ENCODE peak calls at places on chromosomes 5 and 9, in eight cellular contexts. P is fibroblast of lung, B is GM06990, V is body of pancreas, A is NB4, H is PC-3, G is Panc1, D is heart right ventricle. N is an unnamed sample.

GRCh38 chr5:151002250-151002649 is 18.1 kb upstream of the GPX3 start:
- DNase-seq in A (peak), V (no peak), P (peak), H (peak), D (peak), G (no peak), B (no peak), N (peak)

GRCh38 chr5:80959768-80960442 is at the start of gene RASGRF2:
- DNase-seq in A (no peak), V (no peak), G (no peak), P (peak), D (peak), B (no peak), H (no peak), N (peak)

GRCh38 chr5:77558266-77558665 is 66.2 kb upstream of the WDR41 start:
- DNase-seq in H (no peak), P (no peak), A (no peak), B (no peak), D (peak), G (no peak), V (no peak), N (no peak)

GRCh38 chr9:93193373-93193725 is 9.4 kb downstream of the WNK2 start:
- DNase-seq in B (no peak), P (no peak), V (peak), H (no peak), G (no peak), D (no peak), A (no peak), N (no peak)

GRCh38 chr9:88932766-88933165 is 58.5 kb upstream of the S1PR3 start:
- DNase-seq in V (no peak), D (no peak), H (no peak), A (no peak), P (no peak), B (no peak), G (no peak), N (no peak)

GRCh38 chr9:7058539-7058938 is 300.8 kb downstream of the KDM4C start:
- DNase-seq in G (no peak), B (no peak), V (no peak), D (no peak), P (peak), A (no peak), H (no peak), N (no peak)

GRCh38 chr5:102296229-102296817 is at the start of gene SLCO4C1:
- DNase-seq in D (peak), H (no peak), P (peak), A (peak), B (peak), V (peak), G (peak), N (peak)

GRCh38 chr9:105908069-105908468 is 213.7 kb downstream of the TMEM38B start:
- DNase-seq in P (no peak), D (no peak), A (no peak), G (no peak), B (no peak), V (no peak), H (peak), N (no peak)

GRCh38 chr5:127695336-127695735 is 7.9 kb upstream of the CCDC192 start:
- DNase-seq in B (no peak), A (no peak), V (no peak), P (no peak), H (no peak), G (no peak), D (no peak), N (no peak)

GRCh38 chr5:111945535-111945934 is 188.5 kb upstream of the NREP start:
- DNase-seq in A (no peak), G (no peak), B (no peak), H (no peak), P (peak), V (no peak), D (no peak), N (no peak)

GRCh38 chr9:82923410-82924242 is 139.3 kb downstream of the RASEF start:
- DNase-seq in D (no peak), H (no peak), B (no peak), G (no peak), A (no peak), P (peak), V (no peak), N (no peak)

GRCh38 chr9:70406446-70406862 is 8.0 kb downstream of the KLF9 start:
- DNase-seq in B (no peak), P (peak), G (no peak), H (no peak), V (no peak), A (peak), D (no peak), N (peak)

GRCh38 chr9:128702949-128703615 is 779 bp downstream of the PKN3 start:
- DNase-seq in H (no peak), V (peak), D (peak), G (no peak), B (peak), P (no peak), A (no peak), N (no peak)

GRCh38 chr5:116887104-116887503 is 312.5 kb upstream of the SEMA6A start:
- DNase-seq in A (no peak), D (no peak), V (no peak), G (no peak), B (no peak), H (no peak), P (no peak), N (no peak)

GRCh38 chr5:89110916-89111646 is 228.1 kb upstream of the MEF2C start:
- DNase-seq in B (no peak), D (no peak), V (no peak), A (no peak), H (peak), P (peak), G (no peak), N (no peak)

GRCh38 chr5:73938938-73939320 is 312.9 kb downstream of the ARHGEF28 start:
- DNase-seq in V (no peak), A (no peak), B (no peak), H (no peak), G (no peak), D (no peak), P (no peak), N (no peak)

GRCh38 chr5:39794511-39794910 is 369.7 kb upstream of the DAB2 start:
- DNase-seq in H (no peak), D (peak), G (no peak), V (no peak), A (no peak), B (no peak), P (peak), N (no peak)

GRCh38 chr5:158855510-158855909 is 244.2 kb downstream of the EBF1 start:
- DNase-seq in H (peak), V (no peak), G (peak), P (no peak), A (no peak), B (no peak), D (no peak), N (no peak)

GRCh38 chr5:163384669-163385068 is 52.7 kb upstream of the CCNG1 start:
- DNase-seq in V (no peak), P (no peak), A (no peak), G (no peak), B (no peak), D (no peak), H (no peak), N (no peak)

GRCh38 chr5:163383754-163384153 is 53.6 kb upstream of the CCNG1 start:
- DNase-seq in D (no peak), P (no peak), H (no peak), B (no peak), A (no peak), V (no peak), G (no peak), N (no peak)

GRCh38 chr5:163379298-163380155 is 57.9 kb upstream of the CCNG1 start:
- DNase-seq in G (peak), V (peak), P (peak), D (no peak), H (peak), A (peak), B (no peak), N (peak)

GRCh38 chr5:163385276-163385675 is 52.1 kb upstream of the CCNG1 start:
- DNase-seq in V (no peak), P (peak), H (no peak), G (no peak), B (no peak), A (no peak), D (peak), N (peak)

DNA sequence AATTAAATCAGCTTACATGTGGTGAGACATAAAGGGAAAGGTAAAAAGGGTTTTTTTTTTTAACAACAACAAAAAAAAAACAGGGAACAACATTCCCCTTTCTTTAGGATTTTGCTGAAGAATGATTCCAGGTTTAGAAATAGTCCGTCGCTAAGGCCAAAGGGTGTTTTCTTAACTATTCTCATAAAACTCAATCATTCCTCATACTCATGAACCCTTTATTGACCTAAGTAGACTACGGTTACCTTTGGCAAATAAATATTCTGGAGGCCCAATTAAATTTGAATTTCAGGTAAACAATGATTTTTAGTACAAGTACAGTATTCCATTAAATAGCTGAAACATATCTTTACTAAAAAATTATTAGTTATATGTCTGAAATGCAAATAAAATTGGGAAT is 55.6 kb upstream of the CCNG1 start:
- DNase-seq in V (no peak), P (no peak), B (no peak), A (no peak), G (no peak), H (peak), D (no peak), N (no peak)
- TF ChIP-seq CTCF in V (no peak), P (no peak), B (no peak), A (no peak), G (no peak), H (no peak), D (no peak), N (no peak)

DNA sequence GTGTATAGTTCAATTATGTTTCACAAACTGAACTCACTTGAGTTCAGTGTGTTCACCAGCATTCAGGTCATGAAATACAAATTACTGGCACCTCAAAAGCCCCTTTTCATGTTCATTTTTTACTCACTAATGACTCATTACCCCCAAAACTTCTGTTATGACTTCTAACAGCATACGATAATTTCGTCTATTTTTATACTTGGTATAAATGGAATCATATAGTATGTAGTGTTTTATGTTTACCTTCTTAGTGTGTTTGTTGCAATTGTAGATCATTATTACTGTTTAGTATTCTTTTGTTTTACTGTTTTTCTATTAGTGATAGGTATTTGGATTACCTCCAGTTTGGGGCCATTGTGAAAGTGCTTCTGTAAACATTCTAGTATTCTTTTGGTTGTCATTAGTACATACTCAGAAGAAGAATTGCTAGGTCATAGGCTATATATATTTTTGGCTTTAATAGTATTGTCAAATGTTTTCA is 33.4 kb downstream of the DDX4 start:
- DNase-seq in H (no peak), G (no peak), A (no peak), B (peak), D (no peak), V (no peak), P (no peak), N (peak)
- H3K4me3 ChIP-seq in H (no peak), G (no peak), A (no peak), B (no peak), D (no peak), V (no peak), P (no peak), N (no peak)

GRCh38 chr9:126842977-126843799 is 17.3 kb upstream of the ZBTB34 start:
- DNase-seq in D (no peak), A (no peak), G (no peak), B (peak), P (peak), V (peak), H (no peak), N (no peak)
- TF ChIP-seq CTCF in D (no peak), A (no peak), G (no peak), B (no peak), P (no peak), V (no peak), H (no peak), N (no peak)

GRCh38 chr9:95495529-95495928 is 21.2 kb downstream of the PTCH1 start:
- DNase-seq in P (no peak), H (no peak), D (no peak), G (no peak), A (no peak), V (no peak), B (no peak), N (no peak)

GRCh38 chr9:95494416-95495371 is 22.1 kb downstream of the PTCH1 start:
- DNase-seq in G (no peak), V (peak), A (peak), D (no peak), B (peak), P (peak), H (peak), N (no peak)

GRCh38 chr9:95495988-95496387 is 20.8 kb downstream of the PTCH1 start:
- DNase-seq in G (no peak), H (no peak), B (no peak), P (no peak), A (no peak), V (no peak), D (no peak), N (no peak)

GRCh38 chr9:95491543-95492330 is 25.0 kb downstream of the PTCH1 start:
- DNase-seq in B (no peak), G (no peak), P (no peak), D (no peak), V (no peak), H (no peak), A (no peak), N (no peak)

DNA sequence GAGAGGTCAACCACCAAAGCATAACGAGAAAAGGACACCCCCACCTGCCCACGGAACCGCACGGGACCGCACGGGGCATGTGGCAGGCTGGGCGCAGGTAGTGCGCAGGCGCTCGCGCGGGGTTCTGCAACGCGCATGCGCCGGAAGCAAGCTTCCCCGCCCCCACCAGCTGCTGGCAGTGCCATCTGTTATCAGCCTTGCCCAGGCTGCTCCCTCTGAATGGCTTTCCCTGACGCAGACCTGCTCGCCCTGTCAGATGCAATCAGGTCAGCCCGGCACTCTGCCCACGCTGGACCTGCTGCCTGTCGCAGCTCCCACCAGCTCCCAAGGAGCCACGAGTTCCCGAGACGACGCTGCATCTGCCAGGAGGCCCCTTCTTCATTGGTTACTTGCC is 22.8 kb downstream of the PTCH1 start:
- DNase-seq in A (peak), D (no peak), G (no peak), H (peak), P (no peak), V (no peak), B (peak), N (no peak)
- H3K4me3 ChIP-seq in A (peak), D (no peak), G (no peak), H (peak), P (no peak), V (no peak), B (peak), N (no peak)

DNA sequence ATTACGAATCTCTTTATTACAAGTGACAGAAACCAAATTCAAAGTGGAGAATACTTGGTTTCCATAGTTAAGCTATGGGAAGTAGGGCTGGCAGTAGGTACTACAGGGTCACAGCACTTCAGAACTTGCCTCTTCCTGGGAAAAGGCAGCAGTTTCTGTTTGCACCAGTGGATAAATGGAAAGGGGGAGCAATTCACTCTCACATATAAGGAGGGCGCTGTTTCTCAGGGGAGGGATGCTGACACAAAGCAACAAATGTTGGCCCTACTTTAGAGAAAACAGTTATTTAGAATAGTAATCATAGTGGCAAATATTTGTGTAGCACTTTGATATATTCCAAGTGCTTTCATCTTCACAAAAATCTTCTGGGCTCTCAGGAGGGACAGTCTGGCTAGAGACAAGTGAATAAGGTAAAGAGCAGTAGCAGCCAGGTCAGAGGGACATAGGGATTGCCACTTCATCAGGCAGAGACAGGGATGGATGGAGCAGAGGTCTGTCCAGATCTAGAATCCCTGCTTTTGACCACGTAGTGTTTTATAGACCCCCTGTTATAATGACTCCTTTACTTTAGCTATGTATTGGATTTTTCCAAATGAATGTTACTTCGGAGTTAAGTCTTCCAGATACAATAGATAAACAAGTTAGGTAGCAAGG is 554.8 kb upstream of the SGCD start:
- DNase-seq in B (no peak), V (no peak), A (no peak), D (no peak), G (no peak), H (no peak), P (no peak), N (no peak)
- TF ChIP-seq CTCF in B (no peak), V (no peak), A (no peak), D (no peak), G (no peak), H (no peak), P (no peak), N (no peak)

DNA sequence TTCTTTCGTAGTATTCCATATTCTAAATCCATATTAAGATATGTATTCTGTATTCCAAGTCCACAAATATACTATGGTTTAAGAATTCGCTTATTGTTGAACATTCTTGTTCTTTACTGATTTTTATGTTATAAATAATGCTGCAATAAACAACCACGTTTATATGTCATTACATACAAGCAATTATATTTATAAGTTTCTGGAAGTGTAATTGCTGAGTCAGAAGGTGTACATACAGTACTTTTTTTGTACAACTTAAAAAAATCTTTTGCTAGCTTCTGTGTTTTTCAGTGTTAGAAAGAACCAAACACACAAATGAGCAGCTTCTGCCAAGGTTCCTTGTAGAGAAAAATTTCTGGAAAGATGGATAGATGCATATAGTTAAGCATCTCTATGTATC is 48.6 kb upstream of the TNFAIP8 start:
- DNase-seq in H (no peak), B (no peak), D (no peak), V (no peak), A (no peak), P (no peak), G (no peak), N (no peak)
- H3K4me3 ChIP-seq in H (no peak), B (no peak), D (no peak), V (no peak), A (peak), P (no peak), G (no peak), N (no peak)

GRCh38 chr5:132081458-132081857 is 7.9 kb downstream of the CSF2 start:
- DNase-seq in A (no peak), V (no peak), H (no peak), P (no peak), G (no peak), D (no peak), B (no peak), N (no peak)

GRCh38 chr5:132080595-132080994 is 7.0 kb downstream of the CSF2 start:
- DNase-seq in H (no peak), B (no peak), V (no peak), A (no peak), D (no peak), P (no peak), G (no peak), N (no peak)

GRCh38 chr5:132079619-132080018 is 6.0 kb downstream of the CSF2 start:
- DNase-seq in D (no peak), A (no peak), B (no peak), G (no peak), H (no peak), P (no peak), V (no peak), N (no peak)

GRCh38 chr5:132076983-132077382 is 3.4 kb downstream of the CSF2 start:
- DNase-seq in V (no peak), A (no peak), D (no peak), G (no peak), B (no peak), P (no peak), H (no peak), N (no peak)

DNA sequence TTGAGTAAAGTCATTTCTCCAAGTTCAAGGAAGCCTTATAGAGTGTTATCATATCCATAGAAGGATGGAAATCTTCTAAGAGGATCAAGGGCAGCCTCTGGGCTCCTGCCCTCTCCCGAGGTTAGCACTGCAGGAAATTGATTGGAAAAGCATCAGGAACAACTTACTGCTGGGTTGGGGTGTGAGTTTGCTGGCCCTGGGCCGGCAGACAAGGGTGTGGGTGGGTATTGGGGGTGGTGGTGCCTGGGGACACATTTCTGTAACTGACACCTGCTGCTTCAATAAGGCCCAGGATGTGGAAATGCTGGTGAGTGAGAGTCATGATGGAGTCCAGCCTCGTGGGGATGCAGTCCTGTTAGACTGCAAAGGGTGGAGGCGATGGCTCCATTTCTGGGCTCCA is 5.5 kb downstream of the CSF2 start:
- DNase-seq in A (no peak), H (no peak), D (no peak), P (no peak), V (no peak), B (no peak), G (no peak), N (no peak)
- TF ChIP-seq CTCF in A (no peak), H (no peak), D (no peak), P (no peak), V (no peak), B (no peak), G (no peak), N (no peak)

GRCh38 chr9:131418143-131419028 is 24.5 kb downstream of the PRRC2B start:
- DNase-seq in P (no peak), H (no peak), B (no peak), G (no peak), V (peak), D (no peak), A (no peak), N (no peak)
- H3K4me3 ChIP-seq in P (no peak), H (no peak), B (peak), G (no peak), V (no peak), D (no peak), A (no peak), N (no peak)

N was measured in fibroblast of pulmonary artery.